ENCODE peak calls at places on chromosomes 6 and 20, in four cellular contexts. Y is left lung; K is substantia nigra; F is CD8-positive, alpha-beta T cell. H is an unnamed sample.
A peak's percentile ranks its signal among the peaks of the same experiment; 100 is the strongest.

GRCh38 chr6:11685411-11686093 is 93.1 kb downstream of the ADTRP start:
- DNase-seq in Y (no peak), K (no peak), F (no peak), H (no peak)

GRCh38 chr20:25369971-25370370 is 20.7 kb downstream of the ABHD12 start:
- DNase-seq in Y (no peak), K (no peak), F (no peak), H (no peak)

GRCh38 chr20:46963196-46963529 is 68.5 kb downstream of the EYA2 start:
- DNase-seq in Y (no peak), K (no peak), F (no peak), H (no peak)

GRCh38 chr6:30724906-30725667 is 4.9 kb downstream of the TUBB start:
- DNase-seq in Y (no peak), K (no peak), F (no peak), H (no peak)

GRCh38 chr6:169097336-169098052 is 156.2 kb downstream of the THBS2 start:
- DNase-seq in Y (no peak), K (no peak), F (no peak), H (no peak)

GRCh38 chr6:90222008-90222407 is 74.6 kb downstream of the BACH2 start:
- DNase-seq in Y (no peak), K (no peak), F (no peak), H (no peak)

GRCh38 chr6:119237177-119237715 is 112.3 kb downstream of the MAN1A1 start:
- DNase-seq in Y (no peak), K (no peak), F (no peak), H (no peak)

GRCh38 chr6:27866370-27867050 is 45.7 kb downstream of the OR2B2 start:
- DNase-seq in Y (no peak), K (no peak), F (peak; percentile 20), H (no peak)

GRCh38 chr6:117195728-117196127 is 69.6 kb upstream of the VGLL2 start:
- DNase-seq in Y (no peak), K (no peak), F (no peak), H (no peak)

GRCh38 chr20:4445780-4446179 is 275.9 kb upstream of the PRND start:
- DNase-seq in Y (no peak), K (no peak), F (no peak), H (no peak)

GRCh38 chr6:25053875-25054371 is 118.2 kb upstream of the RIPOR2 start:
- DNase-seq in Y (no peak), K (no peak), F (no peak), H (no peak)

GRCh38 chr6:169536446-169537170 is 165.2 kb downstream of the WDR27 start:
- DNase-seq in Y (no peak), K (no peak), F (no peak), H (no peak)

GRCh38 chr6:146090474-146090873 is 61.6 kb downstream of the GRM1 start:
- DNase-seq in Y (no peak), K (no peak), F (no peak), H (no peak)

GRCh38 chr6:139676718-139677117 is 302.3 kb upstream of the CITED2 start:
- DNase-seq in Y (no peak), K (no peak), F (no peak), H (no peak)

GRCh38 chr6:15901141-15902115 is 227.5 kb upstream of the MYLIP start:
- DNase-seq in Y (peak; percentile 45), K (no peak), F (no peak), H (no peak)

GRCh38 chr6:149563928-149564325 is 2.2 kb upstream of the GINM1 start:
- DNase-seq in Y (no peak), K (no peak), F (no peak), H (no peak)

GRCh38 chr6:16033214-16033613 is 95.7 kb upstream of the MYLIP start:
- DNase-seq in Y (no peak), K (no peak), F (no peak), H (no peak)

GRCh38 chr6:143279385-143279784 is 171.1 kb downstream of the ADAT2 start:
- DNase-seq in Y (no peak), K (no peak), F (no peak), H (no peak)

GRCh38 chr6:34052918-34053608 is 92.8 kb downstream of the GRM4 start:
- DNase-seq in Y (no peak), K (no peak), F (no peak), H (no peak)

GRCh38 chr20:3276400-3277015 is 37.5 kb upstream of the SLC4A11 start:
- DNase-seq in Y (no peak), K (no peak), F (no peak), H (no peak)

GRCh38 chr20:2578430-2579192 is 42.2 kb downstream of the TMC2 start:
- DNase-seq in Y (no peak), K (no peak), F (no peak), H (no peak)

GRCh38 chr6:45746046-45746445 is 269.6 kb downstream of the CLIC5 start:
- DNase-seq in Y (no peak), K (no peak), F (no peak), H (no peak)

GRCh38 chr6:6915813-6916547 is 191.8 kb upstream of the RREB1 start:
- DNase-seq in Y (peak; percentile 62), K (no peak), F (no peak), H (no peak)

GRCh38 chr6:152952045-152952444 is 30.8 kb downstream of the FBXO5 start:
- DNase-seq in Y (no peak), K (no peak), F (no peak), H (no peak)

GRCh38 chr6:157056275-157056674 is 267.0 kb downstream of the TMEM242 start:
- DNase-seq in Y (no peak), K (no peak), F (no peak), H (peak; percentile 36)

GRCh38 chr20:40497781-40498691 is 191.0 kb downstream of the MAFB start:
- DNase-seq in Y (peak; percentile 76), K (no peak), F (no peak), H (no peak)

GRCh38 chr6:168645326-168645725 is 204.3 kb downstream of the SMOC2 start:
- DNase-seq in Y (no peak), K (no peak), F (no peak), H (no peak)

GRCh38 chr6:142167472-142167871 is 20.4 kb downstream of the VTA1 start:
- DNase-seq in Y (no peak), K (no peak), F (no peak), H (no peak)

GRCh38 chr6:139587469-139587868 is 213.0 kb upstream of the CITED2 start:
- DNase-seq in Y (no peak), K (no peak), F (no peak), H (no peak)

GRCh38 chr6:2204272-2204671 is 41.1 kb downstream of the GMDS start:
- DNase-seq in Y (no peak), K (no peak), F (no peak), H (no peak)

GRCh38 chr6:87918461-87918941 is 129.1 kb upstream of the SPACA1 start:
- DNase-seq in Y (no peak), K (no peak), F (no peak), H (no peak)

GRCh38 chr6:3438190-3439167 is 18.4 kb downstream of the SLC22A23 start:
- DNase-seq in Y (no peak), K (no peak), F (no peak), H (no peak)

GRCh38 chr6:104855507-104855906 is 4.2 kb downstream of the HACE1 start:
- DNase-seq in Y (no peak), K (no peak), F (no peak), H (no peak)

GRCh38 chr6:32604434-32604877 is 14.8 kb upstream of the HLA-DRB1 start:
- DNase-seq in Y (no peak), K (no peak), F (no peak), H (no peak)

GRCh38 chr20:50309280-50309763 is 118.7 kb downstream of the CEBPB start:
- DNase-seq in Y (no peak), K (no peak), F (no peak), H (no peak)

GRCh38 chr20:51715028-51715872 is 52.9 kb downstream of the ATP9A start:
- DNase-seq in Y (no peak), K (no peak), F (no peak), H (no peak)

GRCh38 chr6:52253494-52253893 is 9.2 kb upstream of the IL17F start:
- DNase-seq in Y (no peak), K (no peak), F (no peak), H (no peak)

GRCh38 chr6:111761783-111762312 is 111.4 kb downstream of the FYN start:
- DNase-seq in Y (no peak), K (no peak), F (no peak), H (no peak)

DNA sequence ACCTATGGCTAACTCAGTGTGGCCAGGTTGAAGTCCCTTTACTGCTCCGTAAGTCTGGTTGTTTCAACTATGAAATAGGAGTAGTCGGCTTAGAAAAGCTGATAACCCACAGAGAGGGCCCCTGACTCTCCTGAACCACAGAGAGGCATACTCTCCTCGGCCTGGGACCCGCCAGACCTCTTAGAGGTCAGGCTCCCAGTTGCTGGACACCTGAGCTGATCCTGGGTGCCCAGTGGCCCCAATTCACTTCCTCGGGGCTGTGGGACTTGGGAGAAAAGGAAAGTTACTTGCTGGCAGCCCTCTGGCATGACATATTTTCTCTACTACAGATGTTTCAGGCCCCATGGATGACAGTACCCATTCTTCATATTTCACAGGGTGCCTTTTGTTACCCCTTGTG is 34.2 kb upstream of the EYA4 start:
- DNase-seq in Y (no peak), K (no peak), F (no peak), H (no peak)
- H3K27ac ChIP-seq in Y (no peak overlapping the region), K (no peak overlapping the region), F (no peak overlapping the region), H (no peak overlapping the region)

GRCh38 chr20:33981964-33982363 is 11.7 kb upstream of the RALY start:
- DNase-seq in Y (no peak), K (no peak), F (no peak), H (no peak)

GRCh38 chr20:33981347-33981746 is 12.4 kb upstream of the RALY start:
- DNase-seq in Y (no peak), K (no peak), F (no peak), H (no peak)

GRCh38 chr20:33976959-33977358 is 16.8 kb upstream of the RALY start:
- DNase-seq in Y (no peak), K (no peak), F (no peak), H (no peak)

GRCh38 chr20:33977535-33977934 is 16.2 kb upstream of the RALY start:
- DNase-seq in Y (no peak), K (no peak), F (no peak), H (no peak)

DNA sequence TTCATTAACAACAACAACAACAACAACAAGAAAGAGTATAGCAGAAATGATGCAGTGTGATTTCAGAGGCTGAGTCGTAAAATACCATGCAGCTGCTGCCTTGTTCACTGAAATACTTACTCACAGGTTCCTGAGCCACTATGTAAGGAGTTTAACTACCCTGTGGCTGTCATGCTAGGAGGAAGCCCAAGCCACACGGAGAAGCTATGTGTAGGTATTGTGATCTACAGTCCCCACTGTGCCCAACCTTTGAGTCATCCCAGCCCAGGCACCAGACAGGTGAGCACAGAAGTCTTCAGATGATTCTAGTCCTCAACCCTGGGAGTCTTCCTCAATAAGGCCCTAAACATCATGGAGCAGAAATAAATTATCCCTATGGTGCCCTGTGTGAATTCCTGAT is 14.6 kb upstream of the RALY start:
- DNase-seq in Y (no peak), K (no peak), F (no peak), H (no peak)
- H3K27ac ChIP-seq in Y (no peak overlapping the region), K (no peak overlapping the region), F (no peak overlapping the region), H (no peak overlapping the region)

DNA sequence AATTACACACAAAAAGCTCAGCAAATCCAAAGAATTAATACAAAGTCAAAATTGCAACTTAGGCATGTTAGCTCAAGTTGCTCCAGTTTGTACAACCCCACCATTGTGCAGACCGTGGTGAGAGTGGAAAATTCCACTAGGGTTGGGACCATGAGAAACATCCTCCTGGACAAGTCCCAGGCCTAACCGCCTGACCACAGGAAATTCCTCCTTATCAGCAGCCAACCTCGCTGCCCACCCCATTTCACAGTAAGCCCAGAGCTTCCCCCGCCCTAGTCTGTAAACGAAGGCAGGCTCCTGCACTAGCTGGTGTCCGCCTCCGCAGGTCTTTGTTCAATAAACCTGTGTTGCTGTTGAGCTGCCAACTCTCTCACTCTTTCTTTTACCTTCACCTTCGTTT is 1023.3 kb downstream of the EYS start:
- DNase-seq in Y (no peak), K (no peak), F (no peak), H (no peak)
- H3K27ac ChIP-seq in Y (no peak overlapping the region), K (no peak overlapping the region), F (no peak overlapping the region), H (no peak overlapping the region)

GRCh38 chr6:43265564-43265963 is 22.3 kb downstream of the TTBK1 start:
- DNase-seq in Y (no peak), K (no peak), F (no peak), H (no peak)
- H3K27ac ChIP-seq in Y (no peak overlapping the region), K (no peak overlapping the region), F (no peak overlapping the region), H (no peak overlapping the region)

H was measured in caudate nucleus.